ENCODE peak calls at places on chromosomes 7 and 10, in four cellular contexts. One of them, this sample, is unnamed.

GRCh38 chr10:104479906-104480579 is 126.4 kb downstream of the CFAP58 start:
- DNase-seq in prostate gland: no peak
- DNase-seq in A549: no peak
- DNase-seq in endothelial cell of umbilical vein: no peak
- DNase-seq in this sample: no peak

GRCh38 chr10:125984346-125984745 is 88.0 kb downstream of the FANK1 start:
- DNase-seq in prostate gland: no peak
- DNase-seq in A549: no peak
- DNase-seq in endothelial cell of umbilical vein: no peak
- DNase-seq in this sample: no peak

GRCh38 chr7:13217762-13218161 is 530.3 kb downstream of the ARL4A start:
- DNase-seq in A549: no peak
- DNase-seq in endothelial cell of umbilical vein: peak
- DNase-seq in prostate gland: no peak
- DNase-seq in this sample: no peak

GRCh38 chr7:116730097-116731018 is 58.4 kb downstream of the MET start:
- DNase-seq in A549: no peak
- DNase-seq in endothelial cell of umbilical vein: no peak
- DNase-seq in prostate gland: no peak
- DNase-seq in this sample: no peak

GRCh38 chr7:116230191-116231005 is 20.1 kb downstream of the TES start:
- DNase-seq in A549: no peak
- DNase-seq in endothelial cell of umbilical vein: no peak
- DNase-seq in prostate gland: no peak
- DNase-seq in this sample: no peak

GRCh38 chr7:45050198-45050597 is 38.6 kb downstream of the NACAD start:
- DNase-seq in endothelial cell of umbilical vein: no peak
- DNase-seq in prostate gland: no peak
- DNase-seq in A549: no peak
- DNase-seq in this sample: no peak

GRCh38 chr7:29236649-29237048 is 42.1 kb downstream of the CHN2 start:
- DNase-seq in A549: no peak
- DNase-seq in prostate gland: no peak
- DNase-seq in endothelial cell of umbilical vein: no peak
- DNase-seq in this sample: no peak

GRCh38 chr10:70656489-70656888 is 15.8 kb upstream of the ADAMTS14 start:
- DNase-seq in prostate gland: no peak
- DNase-seq in endothelial cell of umbilical vein: peak
- DNase-seq in A549: no peak
- DNase-seq in this sample: no peak

GRCh38 chr10:60816624-60817023 is 38.3 kb downstream of the CDK1 start:
- DNase-seq in prostate gland: peak
- DNase-seq in A549: peak
- DNase-seq in endothelial cell of umbilical vein: peak
- DNase-seq in this sample: peak
- H3K4me3 ChIP-seq in prostate gland: no peak
- H3K4me3 ChIP-seq in A549: no peak
- H3K4me3 ChIP-seq in endothelial cell of umbilical vein: no peak
- H3K4me3 ChIP-seq in this sample: no peak

GRCh38 chr10:17229967-17230682 is 2.1 kb downstream of the VIM start:
- DNase-seq in prostate gland: peak
- DNase-seq in A549: peak
- DNase-seq in endothelial cell of umbilical vein: peak
- DNase-seq in this sample: peak
- TF ChIP-seq POLR2A in prostate gland: no peak
- TF ChIP-seq POLR2A in A549: peak
- TF ChIP-seq POLR2A in endothelial cell of umbilical vein: peak
- TF ChIP-seq POLR2A in this sample: peak

DNA sequence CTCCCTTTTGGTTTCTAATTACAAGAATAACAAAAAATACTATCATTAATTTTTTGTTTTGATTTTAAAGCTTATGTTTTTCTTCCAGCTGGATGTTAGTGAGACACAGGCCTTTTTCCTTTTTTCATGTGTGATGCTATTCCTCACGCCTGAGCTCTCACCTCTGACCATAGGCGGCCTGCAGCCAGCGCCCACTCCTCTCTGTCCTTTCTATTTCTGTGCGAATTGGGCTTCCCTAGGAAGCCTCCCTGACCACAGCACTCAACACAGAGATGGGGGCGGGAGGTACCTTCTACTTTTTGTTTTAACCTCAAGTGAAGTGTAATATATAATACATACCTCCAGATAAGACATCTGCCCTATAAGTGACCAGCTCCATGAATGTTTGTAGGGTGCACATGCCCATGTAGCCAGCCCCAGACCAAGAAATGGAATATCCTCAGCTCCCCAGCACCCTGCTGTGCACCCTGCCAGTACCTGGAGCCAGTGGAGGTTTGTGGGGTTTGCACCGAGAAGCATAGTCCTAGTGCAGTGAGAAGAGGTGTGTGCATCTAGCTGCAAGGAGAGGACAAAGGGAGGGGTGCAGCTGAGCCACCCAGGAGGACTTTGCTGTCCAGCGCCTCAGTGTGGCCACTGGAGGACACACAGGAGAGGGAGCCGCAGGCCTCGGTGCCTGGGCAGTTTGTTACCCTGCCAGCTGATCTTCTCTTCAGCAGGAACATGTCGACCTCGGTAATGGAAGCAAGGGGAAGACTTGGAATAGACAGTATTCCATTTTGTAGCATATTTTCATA is 38.5 kb downstream of the BNIP3 start:
- DNase-seq in endothelial cell of umbilical vein: no peak
- DNase-seq in prostate gland: no peak
- DNase-seq in A549: peak
- DNase-seq in this sample: peak
- TF ChIP-seq CTCF in endothelial cell of umbilical vein: peak
- TF ChIP-seq CTCF in prostate gland: no peak
- TF ChIP-seq CTCF in A549: peak
- TF ChIP-seq CTCF in this sample: no peak

DNA sequence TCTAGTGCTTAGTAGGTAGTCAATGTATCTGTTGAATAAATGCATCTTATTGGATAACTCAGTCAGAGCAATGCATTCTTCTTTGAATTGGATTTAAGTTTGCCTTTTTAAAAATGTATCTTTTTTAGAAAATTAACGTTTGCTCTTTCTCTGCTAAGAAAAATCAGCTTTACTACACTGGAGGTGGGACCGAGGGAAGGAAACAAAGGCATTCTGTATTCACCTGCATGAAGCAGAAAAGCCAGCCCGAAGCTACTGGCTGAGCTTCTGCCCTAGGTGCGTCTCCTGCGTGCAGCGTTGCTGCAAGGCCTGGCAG is 22.2 kb upstream of the ITGB1 start:
- DNase-seq in endothelial cell of umbilical vein: no peak
- DNase-seq in prostate gland: no peak
- DNase-seq in A549: no peak
- DNase-seq in this sample: no peak
- H3K4me3 ChIP-seq in endothelial cell of umbilical vein: peak
- H3K4me3 ChIP-seq in prostate gland: peak
- H3K4me3 ChIP-seq in A549: peak
- H3K4me3 ChIP-seq in this sample: peak

GRCh38 chr7:132998763-132999162 is 83.1 kb downstream of the CHCHD3 start:
- DNase-seq in endothelial cell of umbilical vein: no peak
- DNase-seq in prostate gland: no peak
- DNase-seq in A549: no peak
- DNase-seq in this sample: no peak

GRCh38 chr7:132993377-132994013 is 88.4 kb downstream of the CHCHD3 start:
- DNase-seq in prostate gland: no peak
- DNase-seq in A549: no peak
- DNase-seq in endothelial cell of umbilical vein: no peak
- DNase-seq in this sample: no peak

GRCh38 chr7:132997505-132997904 is 84.4 kb downstream of the CHCHD3 start:
- DNase-seq in endothelial cell of umbilical vein: no peak
- DNase-seq in prostate gland: no peak
- DNase-seq in A549: no peak
- DNase-seq in this sample: no peak

GRCh38 chr7:132999845-133000244 is 82.0 kb downstream of the CHCHD3 start:
- DNase-seq in endothelial cell of umbilical vein: no peak
- DNase-seq in A549: no peak
- DNase-seq in prostate gland: no peak
- DNase-seq in this sample: no peak

GRCh38 chr7:132996581-132997242 is 85.2 kb downstream of the CHCHD3 start:
- DNase-seq in endothelial cell of umbilical vein: no peak
- DNase-seq in prostate gland: no peak
- DNase-seq in A549: no peak
- DNase-seq in this sample: no peak
- TF ChIP-seq POLR2A in endothelial cell of umbilical vein: no peak
- TF ChIP-seq POLR2A in prostate gland: no peak
- TF ChIP-seq POLR2A in A549: no peak
- TF ChIP-seq POLR2A in this sample: no peak

DNA sequence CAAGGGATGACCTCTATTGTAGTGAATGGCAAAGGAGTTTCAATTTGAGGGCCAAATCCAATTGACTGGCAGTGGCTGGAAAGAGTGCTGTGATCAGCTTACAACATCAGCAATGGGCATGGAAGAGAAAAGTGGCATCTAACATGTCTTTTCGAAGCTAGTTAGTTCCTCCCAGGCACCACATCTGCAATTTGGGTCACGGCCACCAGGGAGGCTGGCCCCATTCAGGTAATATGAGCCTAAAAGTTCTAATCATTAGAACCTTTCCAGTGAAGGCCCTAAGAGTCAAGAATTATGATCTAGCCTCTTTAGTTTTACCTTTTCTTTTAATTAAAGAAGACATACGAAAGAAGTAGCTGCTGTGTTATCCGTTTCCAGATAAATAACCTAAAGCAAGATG is 17.3 kb downstream of the CRTAC1 start:
- DNase-seq in endothelial cell of umbilical vein: no peak
- DNase-seq in A549: no peak
- DNase-seq in prostate gland: no peak
- DNase-seq in this sample: no peak
- TF ChIP-seq CTCF in endothelial cell of umbilical vein: no peak
- TF ChIP-seq CTCF in A549: no peak
- TF ChIP-seq CTCF in prostate gland: no peak
- TF ChIP-seq CTCF in this sample: no peak

GRCh38 chr10:115001506-115002381 is 63.7 kb downstream of the TRUB1 start:
- DNase-seq in prostate gland: no peak
- DNase-seq in endothelial cell of umbilical vein: peak
- DNase-seq in A549: no peak
- DNase-seq in this sample: no peak
- H3K4me3 ChIP-seq in prostate gland: peak
- H3K4me3 ChIP-seq in endothelial cell of umbilical vein: no peak
- H3K4me3 ChIP-seq in A549: no peak
- H3K4me3 ChIP-seq in this sample: peak